ENCODE peak calls at places on chromosomes 7 and 10, in six cellular contexts. U, W, T, V, S and F are unnamed samples.

GRCh38 chr7:135662373-135663114 is at the start of gene STMP1:
- DNase-seq in U (peak), W (peak), T (peak), V (peak), S (peak), F (peak)

GRCh38 chr7:143419880-143420279 is 11.2 kb upstream of the EPHA1 start:
- DNase-seq in U (no peak), W (no peak), T (no peak), V (no peak), S (no peak), F (peak)

GRCh38 chr10:61175331-61175730 is 231.3 kb upstream of the RHOBTB1 start:
- DNase-seq in U (no peak), W (no peak), T (no peak), V (no peak), S (no peak), F (no peak)

GRCh38 chr10:96740579-96741281 is 20.4 kb upstream of the PIK3AP1 start:
- DNase-seq in U (no peak), W (no peak), T (no peak), V (no peak), S (peak), F (no peak)

GRCh38 chr10:29746080-29746797 is 111.5 kb upstream of the SVIL start:
- DNase-seq in U (peak), W (peak), T (no peak), V (no peak), S (no peak), F (no peak)

GRCh38 chr7:55349126-55349525 is 16.0 kb upstream of the LANCL2 start:
- DNase-seq in U (no peak), W (no peak), T (no peak), V (no peak), S (no peak), F (no peak)

GRCh38 chr7:38907066-38907465 is 1.9 kb downstream of the VPS41 start:
- DNase-seq in U (no peak), W (no peak), T (no peak), V (no peak), S (no peak), F (no peak)

GRCh38 chr7:157412021-157412443 is 75.2 kb downstream of the DNAJB6 start:
- DNase-seq in U (peak), W (peak), T (no peak), V (no peak), S (no peak), F (no peak)

GRCh38 chr10:71999360-72000072 is 35.3 kb downstream of the CHST3 start:
- DNase-seq in U (no peak), W (peak), T (no peak), V (no peak), S (peak), F (no peak)

GRCh38 chr7:158567153-158567603 is 20.4 kb downstream of the PTPRN2 start:
- DNase-seq in U (no peak), W (no peak), T (no peak), V (no peak), S (no peak), F (no peak)

GRCh38 chr10:42836771-42837468 is 54.3 kb downstream of the BMS1 start:
- DNase-seq in U (peak), W (peak), T (no peak), V (no peak), S (no peak), F (no peak)

GRCh38 chr10:95906675-95907453 is 911 bp upstream of the CC2D2B start:
- DNase-seq in U (peak), W (peak), T (no peak), V (no peak), S (peak), F (peak)

GRCh38 chr10:821322-821721 is 110.2 kb downstream of the LARP4B start:
- DNase-seq in U (no peak), W (peak), T (no peak), V (no peak), S (no peak), F (no peak)

GRCh38 chr7:95737828-95738505 is 34.4 kb upstream of the DYNC1I1 start:
- DNase-seq in U (no peak), W (no peak), T (no peak), V (no peak), S (no peak), F (no peak)

GRCh38 chr7:12719141-12719919 is 31.9 kb downstream of the ARL4A start:
- DNase-seq in U (no peak), W (peak), T (no peak), V (no peak), S (no peak), F (no peak)

GRCh38 chr10:121823993-121824463 is 103.8 kb downstream of the ATE1 start:
- DNase-seq in U (peak), W (peak), T (no peak), V (no peak), S (no peak), F (peak)

GRCh38 chr10:27225642-27226257 is 14.8 kb downstream of the ACBD5 start:
- DNase-seq in U (no peak), W (no peak), T (no peak), V (no peak), S (no peak), F (no peak)

GRCh38 chr7:105496501-105496900 is 25.6 kb downstream of the PUS7 start:
- DNase-seq in U (peak), W (peak), T (no peak), V (no peak), S (no peak), F (no peak)

GRCh38 chr10:84004206-84004605 is 135.1 kb upstream of the GHITM start:
- DNase-seq in U (no peak), W (no peak), T (no peak), V (no peak), S (no peak), F (no peak)

GRCh38 chr10:86017841-86018734 is 348.5 kb downstream of the GRID1 start:
- DNase-seq in U (no peak), W (no peak), T (no peak), V (no peak), S (no peak), F (no peak)

GRCh38 chr10:5811387-5811821 is 1.8 kb downstream of the GDI2 start:
- DNase-seq in U (peak), W (peak), T (no peak), V (no peak), S (peak), F (peak)

GRCh38 chr10:132281915-132282666 is 25.7 kb downstream of the STK32C start:
- DNase-seq in U (no peak), W (no peak), T (no peak), V (no peak), S (no peak), F (no peak)

GRCh38 chr10:91210435-91210834 is 10.0 kb upstream of the PCGF5 start:
- DNase-seq in U (no peak), W (no peak), T (no peak), V (no peak), S (no peak), F (peak)

GRCh38 chr7:77933394-77933793 is 134.8 kb downstream of the PHTF2 start:
- DNase-seq in U (no peak), W (peak), T (no peak), V (no peak), S (no peak), F (no peak)

GRCh38 chr7:83842894-83843293 is 194.0 kb upstream of the SEMA3E start:
- DNase-seq in U (no peak), W (no peak), T (no peak), V (no peak), S (no peak), F (no peak)

GRCh38 chr10:5411941-5412276 is 448 bp upstream of the NET1 start:
- DNase-seq in U (no peak), W (peak), T (no peak), V (no peak), S (no peak), F (no peak)